ENCODE peak calls at places on chromosomes 7 and 10, in four cellular contexts. One of them, this sample, is unnamed.

GRCh38 chr7:71824356-71824755 is 587.8 kb downstream of the CALN1 start:
- DNase-seq in pancreas: peak
- DNase-seq in Calu3: no peak
- DNase-seq in heart left ventricle: no peak
- DNase-seq in this sample: no peak

GRCh38 chr10:316390-316789 is 181.1 kb downstream of the ZMYND11 start:
- DNase-seq in pancreas: no peak
- DNase-seq in Calu3: no peak
- DNase-seq in heart left ventricle: no peak
- DNase-seq in this sample: no peak

GRCh38 chr10:110523736-110524135 is 26.0 kb downstream of the DUSP5 start:
- DNase-seq in pancreas: no peak
- DNase-seq in Calu3: no peak
- DNase-seq in heart left ventricle: no peak
- DNase-seq in this sample: no peak

GRCh38 chr7:87212478-87212877 is 7.1 kb downstream of the TMEM243 start:
- DNase-seq in pancreas: no peak
- DNase-seq in Calu3: no peak
- DNase-seq in heart left ventricle: no peak
- DNase-seq in this sample: no peak

GRCh38 chr10:100307716-100308115 is 21.2 kb upstream of the BLOC1S2 start:
- DNase-seq in pancreas: no peak
- DNase-seq in Calu3: no peak
- DNase-seq in heart left ventricle: no peak
- DNase-seq in this sample: no peak

GRCh38 chr10:79471776-79472175 is 26.4 kb upstream of the ZCCHC24 start:
- DNase-seq in pancreas: no peak
- DNase-seq in Calu3: no peak
- DNase-seq in heart left ventricle: no peak
- DNase-seq in this sample: no peak

GRCh38 chr7:33764752-33765451 is 140.4 kb upstream of the BMPER start:
- DNase-seq in pancreas: no peak
- DNase-seq in Calu3: no peak
- DNase-seq in heart left ventricle: no peak
- DNase-seq in this sample: no peak

GRCh38 chr7:48046458-48046857 is 11.1 kb downstream of the C7orf57 start:
- DNase-seq in pancreas: no peak
- DNase-seq in Calu3: no peak
- DNase-seq in heart left ventricle: no peak
- DNase-seq in this sample: no peak

GRCh38 chr7:131325179-131325840 is 2.4 kb upstream of the MKLN1 start:
- DNase-seq in pancreas: no peak
- DNase-seq in Calu3: no peak
- DNase-seq in heart left ventricle: no peak
- DNase-seq in this sample: no peak

GRCh38 chr10:35421553-35422178 is 85.4 kb downstream of the CCNY start:
- DNase-seq in pancreas: no peak
- DNase-seq in Calu3: no peak
- DNase-seq in heart left ventricle: peak
- DNase-seq in this sample: no peak

GRCh38 chr7:102125127-102125561 is 161.5 kb upstream of the SH2B2 start:
- DNase-seq in pancreas: no peak
- DNase-seq in Calu3: no peak
- DNase-seq in heart left ventricle: peak
- DNase-seq in this sample: peak

GRCh38 chr10:95841711-95842498 is 65.9 kb upstream of the CC2D2B start:
- DNase-seq in pancreas: no peak
- DNase-seq in Calu3: peak
- DNase-seq in heart left ventricle: no peak
- DNase-seq in this sample: peak

GRCh38 chr10:561721-562120 is 127.7 kb downstream of the DIP2C start:
- DNase-seq in pancreas: no peak
- DNase-seq in Calu3: no peak
- DNase-seq in heart left ventricle: no peak
- DNase-seq in this sample: no peak

GRCh38 chr10:113127285-113128283 is 177.5 kb downstream of the TCF7L2 start:
- DNase-seq in pancreas: no peak
- DNase-seq in Calu3: no peak
- DNase-seq in heart left ventricle: no peak
- DNase-seq in this sample: no peak

GRCh38 chr10:70232155-70232858 is 922 bp downstream of the PPA1 start:
- DNase-seq in pancreas: peak
- DNase-seq in Calu3: peak
- DNase-seq in heart left ventricle: no peak
- DNase-seq in this sample: peak

GRCh38 chr7:102398543-102398942 is 2.4 kb downstream of the PRKRIP1 start:
- DNase-seq in pancreas: no peak
- DNase-seq in Calu3: no peak
- DNase-seq in heart left ventricle: no peak
- DNase-seq in this sample: no peak

GRCh38 chr7:7764515-7765138 is 46.2 kb upstream of the RPA3 start:
- DNase-seq in pancreas: no peak
- DNase-seq in Calu3: no peak
- DNase-seq in heart left ventricle: no peak
- DNase-seq in this sample: no peak

GRCh38 chr10:51770719-51771118 is 71.3 kb upstream of the CSTF2T start:
- DNase-seq in pancreas: no peak
- DNase-seq in Calu3: no peak
- DNase-seq in heart left ventricle: no peak
- DNase-seq in this sample: no peak

GRCh38 chr10:100516847-100517246 is 2.8 kb downstream of the SEC31B start:
- DNase-seq in pancreas: no peak
- DNase-seq in Calu3: no peak
- DNase-seq in heart left ventricle: no peak
- DNase-seq in this sample: no peak

GRCh38 chr7:74084722-74085578 is 1.3 kb downstream of the LIMK1 start:
- DNase-seq in pancreas: peak
- DNase-seq in Calu3: no peak
- DNase-seq in heart left ventricle: no peak
- DNase-seq in this sample: peak

GRCh38 chr10:71547290-71547689 is 150.6 kb downstream of the CDH23 start:
- DNase-seq in pancreas: no peak
- DNase-seq in Calu3: no peak
- DNase-seq in heart left ventricle: no peak
- DNase-seq in this sample: no peak

GRCh38 chr7:100539436-100540006 is 518 bp downstream of the AGFG2 start:
- DNase-seq in pancreas: peak
- DNase-seq in Calu3: no peak
- DNase-seq in heart left ventricle: no peak
- DNase-seq in this sample: no peak

GRCh38 chr7:86207740-86208139 is 436.0 kb upstream of the GRM3 start:
- DNase-seq in pancreas: no peak
- DNase-seq in Calu3: no peak
- DNase-seq in heart left ventricle: no peak
- DNase-seq in this sample: no peak

GRCh38 chr7:149794665-149795064 is 21.3 kb upstream of the ZNF467 start:
- DNase-seq in pancreas: no peak
- DNase-seq in Calu3: no peak
- DNase-seq in heart left ventricle: no peak
- DNase-seq in this sample: peak

GRCh38 chr7:122628651-122629411 is 70.1 kb downstream of the RNF133 start:
- DNase-seq in pancreas: no peak
- DNase-seq in Calu3: no peak
- DNase-seq in heart left ventricle: no peak
- DNase-seq in this sample: no peak

GRCh38 chr7:77315102-77315501 is 101.0 kb downstream of the GSAP start:
- DNase-seq in pancreas: no peak
- DNase-seq in Calu3: no peak
- DNase-seq in heart left ventricle: no peak
- DNase-seq in this sample: no peak

GRCh38 chr7:157760004-157760730 is 423.4 kb downstream of the DNAJB6 start:
- DNase-seq in pancreas: no peak
- DNase-seq in Calu3: no peak
- DNase-seq in heart left ventricle: peak
- DNase-seq in this sample: no peak

GRCh38 chr7:107051376-107051775 is 6.9 kb downstream of the PRKAR2B start:
- DNase-seq in pancreas: no peak
- DNase-seq in Calu3: no peak
- DNase-seq in heart left ventricle: no peak
- DNase-seq in this sample: no peak

GRCh38 chr10:120951288-120951687 is 100.1 kb downstream of the WDR11 start:
- DNase-seq in pancreas: no peak
- DNase-seq in Calu3: no peak
- DNase-seq in heart left ventricle: no peak
- DNase-seq in this sample: no peak

GRCh38 chr7:128236924-128237586 is 4.0 kb upstream of the LEP start:
- DNase-seq in pancreas: peak
- DNase-seq in Calu3: peak
- DNase-seq in heart left ventricle: no peak
- DNase-seq in this sample: no peak

GRCh38 chr10:112525215-112525614 is 78.2 kb downstream of the VTI1A start:
- DNase-seq in pancreas: no peak
- DNase-seq in Calu3: no peak
- DNase-seq in heart left ventricle: no peak
- DNase-seq in this sample: no peak

GRCh38 chr10:110110338-110110737 is 97.1 kb upstream of the MXI1 start:
- DNase-seq in pancreas: no peak
- DNase-seq in Calu3: no peak
- DNase-seq in heart left ventricle: no peak
- DNase-seq in this sample: no peak

GRCh38 chr7:44215531-44215930 is 14.8 kb downstream of the YKT6 start:
- DNase-seq in pancreas: no peak
- DNase-seq in Calu3: no peak
- DNase-seq in heart left ventricle: no peak
- DNase-seq in this sample: peak

GRCh38 chr7:5690931-5691461 is 90.5 kb downstream of the RNF216 start:
- DNase-seq in pancreas: no peak
- DNase-seq in Calu3: no peak
- DNase-seq in heart left ventricle: peak
- DNase-seq in this sample: no peak

GRCh38 chr10:7544203-7544602 is 122.6 kb downstream of the ITIH5 start:
- DNase-seq in pancreas: no peak
- DNase-seq in Calu3: no peak
- DNase-seq in heart left ventricle: no peak
- DNase-seq in this sample: no peak

GRCh38 chr10:108434818-108435217 is 1270.3 kb upstream of the SORCS1 start:
- DNase-seq in pancreas: no peak
- DNase-seq in Calu3: no peak
- DNase-seq in heart left ventricle: no peak
- DNase-seq in this sample: no peak
- TF ChIP-seq CTCF in pancreas: no peak
- TF ChIP-seq CTCF in Calu3: no peak
- TF ChIP-seq CTCF in heart left ventricle: no peak
- TF ChIP-seq CTCF in this sample: no peak

GRCh38 chr10:125003146-125003900 is 61.4 kb downstream of the ZRANB1 start:
- DNase-seq in pancreas: peak
- DNase-seq in Calu3: no peak
- DNase-seq in heart left ventricle: no peak
- DNase-seq in this sample: peak
- TF ChIP-seq CTCF in pancreas: no peak
- TF ChIP-seq CTCF in Calu3: no peak
- TF ChIP-seq CTCF in heart left ventricle: no peak
- TF ChIP-seq CTCF in this sample: no peak

DNA sequence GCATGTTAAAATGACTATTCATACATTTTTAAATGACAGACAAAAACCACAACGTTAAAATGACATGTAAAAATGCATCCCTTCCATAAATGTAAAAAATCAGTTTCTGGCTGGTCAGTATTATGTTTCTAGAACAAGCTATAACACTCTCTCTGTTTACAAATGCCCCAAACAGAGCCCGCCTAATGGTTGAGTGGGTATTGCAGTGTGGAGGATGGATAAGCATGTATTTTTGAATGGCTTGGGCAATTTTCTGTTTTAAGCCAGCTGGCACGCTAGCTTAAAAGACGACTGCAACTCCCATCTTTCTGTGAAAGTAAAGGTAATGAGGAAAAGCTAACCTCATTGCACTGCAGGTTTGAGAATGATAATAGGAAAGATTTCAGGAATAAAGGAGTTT is 430.7 kb downstream of the PARD3 start:
- DNase-seq in pancreas: no peak
- DNase-seq in Calu3: no peak
- DNase-seq in heart left ventricle: no peak
- DNase-seq in this sample: no peak
- TF ChIP-seq CTCF in pancreas: no peak
- TF ChIP-seq CTCF in Calu3: no peak
- TF ChIP-seq CTCF in heart left ventricle: no peak
- TF ChIP-seq CTCF in this sample: no peak

DNA sequence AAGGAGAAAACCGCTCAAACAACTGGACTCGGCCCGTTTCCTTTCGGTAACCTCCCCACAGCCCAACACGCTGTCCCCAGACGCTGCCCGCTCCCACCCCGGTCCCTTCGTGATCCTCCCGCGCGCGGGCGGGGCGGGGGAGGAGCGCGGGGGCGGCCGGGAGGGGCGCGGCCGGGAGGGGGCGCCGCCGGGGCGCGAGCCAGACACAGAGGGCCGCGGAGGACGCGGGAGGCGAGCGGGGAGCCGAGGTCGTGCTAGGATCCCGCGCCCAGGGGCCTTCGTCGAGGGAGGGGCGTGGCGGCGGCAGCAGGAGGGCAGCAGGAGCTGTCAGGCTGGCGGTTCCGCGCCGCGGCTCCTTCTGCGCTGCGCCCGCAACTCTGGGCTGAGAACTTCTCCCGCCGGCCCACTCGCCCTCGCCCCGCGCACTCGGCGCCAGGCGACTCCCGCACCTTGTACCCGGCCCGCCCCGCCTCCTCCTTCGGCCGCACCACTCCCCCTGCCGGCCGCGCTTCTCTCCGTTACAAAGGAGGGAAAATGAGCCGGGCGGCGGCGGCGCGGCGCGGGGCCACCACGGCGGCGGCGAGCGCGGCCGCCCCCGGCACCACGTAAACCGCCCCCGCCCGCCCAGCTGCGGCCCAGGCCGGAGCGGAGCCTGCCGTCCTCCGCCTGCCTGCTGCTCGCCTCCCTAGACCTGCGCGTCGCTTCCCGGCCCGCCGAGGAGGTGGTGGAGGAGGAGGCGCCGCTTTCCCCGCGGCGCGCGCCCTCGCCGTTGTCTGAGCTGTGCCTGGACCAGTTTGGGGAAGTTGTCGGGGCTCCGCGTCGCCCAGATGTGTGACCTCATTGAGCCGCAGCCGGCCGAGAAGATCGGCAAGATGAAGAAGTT is at the start of gene CDK14:
- DNase-seq in pancreas: peak
- DNase-seq in Calu3: peak
- DNase-seq in heart left ventricle: peak
- DNase-seq in this sample: peak
- TF ChIP-seq CTCF in pancreas: no peak
- TF ChIP-seq CTCF in Calu3: peak
- TF ChIP-seq CTCF in heart left ventricle: peak
- TF ChIP-seq CTCF in this sample: peak

DNA sequence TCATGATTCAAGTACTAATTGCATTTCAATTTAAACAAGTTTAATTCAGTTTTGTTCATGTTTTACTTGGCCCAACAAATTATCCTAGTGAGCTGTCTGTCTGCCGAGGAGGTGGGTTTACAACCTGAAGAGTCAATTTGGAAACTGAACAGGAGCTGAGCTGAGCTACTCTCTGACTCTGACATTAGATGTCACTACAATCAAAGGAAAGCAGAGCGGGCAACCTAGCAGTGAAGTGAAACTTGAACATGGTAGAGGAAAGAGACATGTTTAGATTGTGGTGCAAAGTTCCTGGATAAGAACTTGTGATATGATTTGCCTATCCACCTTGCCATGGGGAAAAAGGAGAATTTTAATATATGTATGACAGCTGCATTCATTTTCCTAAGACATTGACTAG is 9.6 kb upstream of the AGR3 start:
- DNase-seq in pancreas: peak
- DNase-seq in Calu3: peak
- DNase-seq in heart left ventricle: no peak
- DNase-seq in this sample: no peak
- TF ChIP-seq CTCF in pancreas: peak
- TF ChIP-seq CTCF in Calu3: peak
- TF ChIP-seq CTCF in heart left ventricle: peak
- TF ChIP-seq CTCF in this sample: no peak